ENCODE peak calls at places on chromosomes 3 and 15, in eight cellular contexts. R, D, G, T, S, H, U and I are unnamed samples.

GRCh38 chr3:142912440-142913172 is 23.7 kb upstream of the PCOLCE2 start:
- DNase-seq in U (no peak), S (no peak), R (no peak), G (no peak), T (no peak), H (no peak), D (no peak), I (no peak)

GRCh38 chr3:183774631-183775030 is 50.7 kb downstream of the MAP6D1 start:
- DNase-seq in R (no peak), T (no peak), S (no peak), D (no peak), G (no peak), U (no peak), H (no peak), I (no peak)

GRCh38 chr3:171383206-171384018 is 76.8 kb downstream of the TNIK start:
- DNase-seq in S (no peak), R (no peak), D (peak), G (no peak), T (no peak), U (no peak), H (no peak), I (no peak)

GRCh38 chr15:63599401-63600000 is 2.3 kb downstream of the FBXL22 start:
- DNase-seq in D (no peak), G (no peak), H (peak), S (no peak), U (no peak), T (peak), R (no peak), I (peak)

GRCh38 chr3:177589921-177590336 is 392.6 kb upstream of the TBL1XR1 start:
- DNase-seq in S (no peak), H (no peak), G (no peak), T (peak), U (peak), D (peak), R (peak), I (no peak)

GRCh38 chr15:71424765-71425164 is 309.5 kb downstream of the THSD4 start:
- DNase-seq in G (no peak), H (no peak), D (no peak), T (no peak), R (no peak), S (no peak), U (no peak), I (no peak)

GRCh38 chr15:37095993-37096877 is 4.1 kb downstream of the MEIS2 start:
- DNase-seq in U (no peak), R (peak), S (no peak), H (no peak), D (no peak), G (no peak), T (no peak), I (no peak)

GRCh38 chr3:25355034-25355898 is 72.8 kb upstream of the RARB start:
- DNase-seq in D (no peak), T (no peak), G (no peak), S (no peak), H (no peak), R (no peak), U (no peak), I (no peak)

GRCh38 chr15:69853572-69853971 is 244.1 kb downstream of the TLE3 start:
- DNase-seq in S (no peak), R (no peak), H (no peak), U (peak), D (peak), T (peak), G (no peak), I (no peak)

GRCh38 chr3:111734652-111735051 is 124.4 kb upstream of the PHLDB2 start:
- DNase-seq in H (no peak), R (no peak), T (no peak), G (no peak), D (no peak), U (no peak), S (no peak), I (no peak)

GRCh38 chr3:125054436-125055164 is 1.2 kb downstream of the HEG1 start:
- DNase-seq in U (no peak), D (no peak), G (no peak), T (peak), H (no peak), S (no peak), R (no peak), I (no peak)

GRCh38 chr3:115381573-115381912 is 234.5 kb upstream of the ZBTB20 start:
- DNase-seq in G (no peak), S (no peak), D (no peak), T (no peak), U (no peak), R (no peak), H (no peak), I (no peak)

GRCh38 chr15:70650567-70650966 is 112.8 kb downstream of the UACA start:
- DNase-seq in D (no peak), H (no peak), R (no peak), T (no peak), S (no peak), U (no peak), G (no peak), I (no peak)

GRCh38 chr15:90031231-90031791 is 30.2 kb downstream of the ZNF710 start:
- DNase-seq in S (no peak), U (no peak), H (no peak), T (no peak), G (no peak), R (no peak), D (peak), I (no peak)